ENCODE peak calls at places on chromosomes 13 and 19, in four cellular contexts. I is endothelial cell of umbilical vein, W is right atrium auricular region, B is breast epithelium. H is an unnamed sample.
A peak's percentile ranks its signal among the peaks of the same experiment; 100 is the strongest.

GRCh38 chr19:410243-410781 is 1.4 kb upstream of the C2CD4C start:
- DNase-seq in I (no peak), W (no peak), B (peak; percentile 40), H (no peak)

GRCh38 chr13:102402292-102402691 is 444 bp upstream of the FGF14 start:
- DNase-seq in W (peak; percentile 73), I (no peak), B (no peak), H (peak; percentile 74)

GRCh38 chr19:38409631-38410133 is 6.8 kb downstream of the FAM98C start:
- DNase-seq in B (no peak), W (no peak), I (no peak), H (no peak)

GRCh38 chr13:39451860-39452301 is 151.1 kb downstream of the LHFPL6 start:
- DNase-seq in I (peak; percentile 86), W (no peak), B (no peak), H (no peak)

GRCh38 chr13:41835871-41836270 is 125.0 kb downstream of the VWA8 start:
- DNase-seq in I (no peak), B (no peak), W (no peak), H (no peak)

GRCh38 chr19:35044317-35045117 is 3.0 kb downstream of the HPN start:
- DNase-seq in W (peak; percentile 81), I (peak; percentile 65), B (no peak), H (no peak)

GRCh38 chr19:33406521-33407139 is 33.1 kb downstream of the CEBPG start:
- DNase-seq in I (peak; percentile 57), W (peak; percentile 78), B (no peak), H (peak; percentile 83)

GRCh38 chr19:16142032-16142580 is 1.4 kb upstream of the HSH2D start:
- DNase-seq in I (no peak), B (no peak), W (no peak), H (no peak)

GRCh38 chr13:21698975-21699679 is 28.3 kb downstream of the FGF9 start:
- DNase-seq in W (no peak), I (no peak), B (no peak), H (no peak)

GRCh38 chr19:10368101-10368803 is 12.1 kb downstream of the TYK2 start:
- DNase-seq in I (no peak), B (no peak), W (no peak), H (no peak)

GRCh38 chr19:11023016-11023415 is 62.2 kb downstream of the SMARCA4 start:
- DNase-seq in I (no peak), B (no peak), W (no peak), H (no peak)

GRCh38 chr13:51380269-51380668 is 40.8 kb downstream of the SERPINE3 start:
- DNase-seq in B (no peak), I (peak; percentile 76), W (no peak), H (no peak)

GRCh38 chr19:48403606-48404005 is 10.1 kb downstream of the GRIN2D start:
- DNase-seq in W (no peak), B (no peak), I (peak; percentile 61), H (no peak)

GRCh38 chr19:16301999-16302694 is 22.5 kb upstream of the KLF2 start:
- DNase-seq in B (no peak), I (peak; percentile 70), W (no peak), H (no peak)

GRCh38 chr19:28374971-28375370 is 838.0 kb downstream of the UQCRFS1 start:
- DNase-seq in B (no peak), W (no peak), I (no peak), H (no peak)
- TF ChIP-seq CTCF in B (no peak), W (no peak), I (no peak), H (no peak)

GRCh38 chr19:46347985-46348384 is 1.1 kb downstream of the PPP5C start:
- DNase-seq in B (no peak), I (no peak), W (no peak), H (no peak)

GRCh38 chr19:46349311-46349993 is 2.6 kb downstream of the PPP5C start:
- DNase-seq in W (no peak), B (no peak), I (no peak), H (no peak)

GRCh38 chr19:46346821-46347571 is at the start of gene PPP5C:
- DNase-seq in W (peak; percentile 93), B (peak; percentile 90), I (peak; percentile 92), H (peak; percentile 81)

GRCh38 chr19:46345157-46345556 is 1.7 kb upstream of the PPP5C start:
- DNase-seq in I (no peak), B (no peak), W (no peak), H (no peak)

DNA sequence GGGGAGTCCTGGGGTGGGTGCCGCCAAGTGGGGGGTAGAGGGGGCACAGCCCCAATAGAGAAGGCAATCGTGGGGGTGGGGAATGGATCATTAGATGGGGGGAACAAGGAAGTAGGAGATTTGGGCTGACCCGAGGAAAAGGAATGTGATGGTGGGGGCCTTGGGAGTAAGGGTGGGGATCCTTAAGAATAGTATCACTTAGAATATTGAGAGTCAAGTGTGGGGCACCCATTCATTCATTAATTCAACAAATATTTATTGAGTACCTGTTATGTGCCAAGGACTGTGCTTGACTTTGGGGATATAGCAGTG is 641 bp downstream of the PPP5C start:
- DNase-seq in B (no peak), I (no peak), W (no peak), H (no peak)
- H3K27ac ChIP-seq in B (peak overlapping the region; percentile 82), I (peak overlapping the region; percentile 52), W (peak overlapping the region; percentile 92), H (no peak overlapping the region)

GRCh38 chr19:8517551-8518442 is 3.8 kb upstream of the ZNF414 start:
- DNase-seq in B (no peak), I (no peak), W (no peak), H (no peak)
- H3K4me3 ChIP-seq in B (no peak overlapping the region), I (no peak overlapping the region), W (no peak overlapping the region), H (no peak overlapping the region)

GRCh38 chr13:44573071-44573470 is 3.1 kb downstream of the TSC22D1 start:
- DNase-seq in B (no peak), W (no peak), I (no peak), H (peak; percentile 44)
- TF ChIP-seq CTCF in B (no peak), W (no peak), I (no peak), H (no peak)

GRCh38 chr13:94704347-94705080 is 7.8 kb downstream of the SOX21 start:
- DNase-seq in W (no peak), B (no peak), I (no peak), H (no peak)

GRCh38 chr13:94706854-94707399 is 5.4 kb downstream of the SOX21 start:
- DNase-seq in I (no peak), B (no peak), W (no peak), H (no peak)

GRCh38 chr13:94705081-94705751 is 7.1 kb downstream of the SOX21 start:
- DNase-seq in I (no peak), W (no peak), B (no peak), H (no peak)

GRCh38 chr13:94707400-94708021 is 4.8 kb downstream of the SOX21 start:
- DNase-seq in B (no peak), I (no peak), W (no peak), H (no peak)

DNA sequence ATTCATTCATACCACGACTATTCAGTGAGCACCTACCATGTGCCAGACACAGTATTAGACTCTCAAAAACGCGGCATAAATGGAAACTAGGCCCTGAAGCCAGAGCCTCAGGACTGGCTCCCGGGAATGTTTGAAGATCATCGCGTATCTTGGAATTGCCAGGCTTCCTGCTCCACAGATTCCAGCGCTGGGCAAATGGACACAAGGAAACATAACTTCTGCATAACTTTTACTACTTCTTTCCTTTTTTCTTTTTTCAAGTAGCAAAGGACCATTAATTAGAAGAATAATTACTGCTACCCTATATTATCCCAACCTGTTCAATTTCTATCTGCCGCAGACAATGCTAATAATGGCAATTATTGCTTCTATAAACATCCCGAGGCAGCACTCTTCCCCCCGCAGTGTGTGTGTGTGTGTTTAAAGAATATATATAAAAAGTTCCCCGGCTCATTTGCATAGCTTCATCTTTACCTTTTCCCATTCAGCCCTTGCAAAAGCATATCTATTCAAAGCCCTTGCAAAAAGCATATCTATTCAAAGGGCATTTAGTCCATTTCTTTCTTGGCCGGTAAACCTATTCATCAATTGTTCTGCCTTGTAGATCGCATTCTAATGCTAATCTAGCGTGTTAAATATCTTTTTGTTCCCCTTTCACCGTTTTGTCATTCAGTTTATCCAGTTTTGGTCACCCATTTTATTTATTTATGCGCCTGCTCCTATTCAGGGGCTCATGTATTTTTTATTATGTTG is 6.1 kb downstream of the SOX21 start:
- DNase-seq in W (no peak), I (no peak), B (no peak), H (no peak)
- H3K27ac ChIP-seq in W (no peak overlapping the region), I (no peak overlapping the region), B (no peak overlapping the region), H (no peak overlapping the region)

GRCh38 chr13:28099396-28100148 is 804 bp downstream of the FLT3 start:
- DNase-seq in W (no peak), B (no peak), I (no peak), H (no peak)
- H3K4me3 ChIP-seq in W (peak overlapping the region; percentile 7), B (peak overlapping the region; percentile 22), I (no peak overlapping the region), H (peak overlapping the region; percentile 49)

DNA sequence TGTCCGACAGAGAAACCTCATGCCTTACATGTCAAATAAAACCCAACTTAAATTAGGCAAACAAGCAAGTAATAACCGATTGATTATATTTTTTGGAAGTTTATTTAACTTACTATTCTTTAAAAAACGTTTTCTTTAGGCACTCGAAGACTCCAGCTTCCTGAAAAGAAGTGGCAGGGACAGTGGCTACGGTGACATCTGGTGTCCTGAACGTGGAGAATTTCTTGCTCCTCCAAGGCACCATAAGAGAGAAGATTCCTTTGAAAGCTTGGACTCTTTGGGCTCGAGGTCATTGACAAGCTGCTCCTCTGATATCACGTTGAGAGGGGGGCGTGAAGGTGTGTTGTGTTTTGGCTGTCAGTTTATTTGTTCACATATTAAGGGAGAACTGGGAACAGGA is 164.4 kb downstream of the LMO7 start:
- DNase-seq in B (no peak), W (no peak), I (no peak), H (no peak)
- TF ChIP-seq CTCF in B (no peak), W (peak; percentile 42), I (no peak), H (no peak)

GRCh38 chr13:113495494-113496251 is 5.2 kb upstream of the DCUN1D2 start:
- DNase-seq in B (no peak), I (peak; percentile 24), W (no peak), H (no peak)

GRCh38 chr13:113499936-113500335 is 9.4 kb upstream of the DCUN1D2 start:
- DNase-seq in W (no peak), I (no peak), B (no peak), H (no peak)

GRCh38 chr13:113500530-113501265 is 10.2 kb upstream of the DCUN1D2 start:
- DNase-seq in W (no peak), I (no peak), B (no peak), H (no peak)

GRCh38 chr13:113493315-113493951 is 2.9 kb upstream of the DCUN1D2 start:
- DNase-seq in I (peak; percentile 95), B (no peak), W (no peak), H (no peak)

GRCh38 chr13:113497217-113497616 is 6.7 kb upstream of the DCUN1D2 start:
- DNase-seq in B (no peak), W (no peak), I (no peak), H (no peak)
- H3K27ac ChIP-seq in B (no peak overlapping the region), W (no peak overlapping the region), I (no peak overlapping the region), H (no peak overlapping the region)

GRCh38 chr13:30915691-30916541 is 9.8 kb downstream of the MEDAG start:
- DNase-seq in B (no peak), W (no peak), I (no peak), H (no peak)

GRCh38 chr13:30916991-30917390 is 10.9 kb downstream of the MEDAG start:
- DNase-seq in W (no peak), I (no peak), B (no peak), H (no peak)

GRCh38 chr13:30923423-30923822 is 9.0 kb upstream of the TEX26 start:
- DNase-seq in W (no peak), I (no peak), B (no peak), H (no peak)

GRCh38 chr13:30920162-30920561 is 12.3 kb upstream of the TEX26 start:
- DNase-seq in I (no peak), B (no peak), W (no peak), H (no peak)

GRCh38 chr13:30918662-30919405 is 12.8 kb downstream of the MEDAG start:
- DNase-seq in I (no peak), B (no peak), W (no peak), H (no peak)
- H3K4me3 ChIP-seq in I (no peak overlapping the region), B (no peak overlapping the region), W (no peak overlapping the region), H (no peak overlapping the region)